ENCODE peak calls at places on chromosomes 2 and 18, in seven cellular contexts. S is caudate nucleus, X is thoracic aorta, O is EL, E is OCI-LY7, N is BJ, U is aorta. C is an unnamed sample.

GRCh38 chr18:35376393-35376741 is 770 bp downstream of the ZNF396 start:
- DNase-seq in S (no peak), X (no peak), O (peak), E (no peak), N (no peak), U (peak), C (peak)

GRCh38 chr2:128375454-128375853 is 56.8 kb upstream of the HS6ST1 start:
- DNase-seq in S (no peak), X (no peak), O (no peak), E (no peak), N (no peak), U (peak), C (peak)

GRCh38 chr2:143205106-143205764 is 76.0 kb downstream of the ARHGAP15 start:
- DNase-seq in S (no peak), X (no peak), O (peak), E (peak), N (no peak), U (no peak), C (no peak)

GRCh38 chr2:74747411-74748080 is 86.4 kb upstream of the HK2 start:
- DNase-seq in S (no peak), X (no peak), O (peak), E (no peak), N (peak), U (no peak), C (no peak)

GRCh38 chr2:219169950-219170654 is at the start of gene SLC23A3:
- DNase-seq in S (no peak), X (no peak), O (no peak), E (no peak), N (no peak), U (no peak), C (no peak)

GRCh38 chr2:85673736-85674375 is 5.9 kb upstream of the SFTPB start:
- DNase-seq in S (no peak), X (no peak), O (no peak), E (no peak), N (no peak), U (peak), C (no peak)

GRCh38 chr2:46847185-46847710 is 68.4 kb downstream of the MCFD2 start:
- DNase-seq in S (no peak), X (peak), O (peak), E (no peak), N (peak), U (peak), C (peak)

GRCh38 chr2:40451926-40452605 is at the start of gene SLC8A1:
- DNase-seq in S (peak), X (no peak), O (peak), E (peak), N (no peak), U (peak), C (no peak)

GRCh38 chr2:188524519-188525113 is 232.9 kb downstream of the GULP1 start:
- DNase-seq in S (no peak), X (no peak), O (peak), E (peak), N (no peak), U (no peak), C (peak)

GRCh38 chr2:241008711-241009121 is 10.3 kb downstream of the SNED1 start:
- DNase-seq in S (no peak), X (no peak), O (no peak), E (no peak), N (no peak), U (peak), C (no peak)

GRCh38 chr18:29184654-29185053 is 1007.7 kb upstream of the CDH2 start:
- DNase-seq in S (no peak), X (no peak), O (peak), E (no peak), N (no peak), U (no peak), C (no peak)

GRCh38 chr2:45591073-45591472 is 20.0 kb downstream of the SRBD1 start:
- DNase-seq in S (no peak), X (no peak), O (peak), E (no peak), N (no peak), U (no peak), C (no peak)

GRCh38 chr2:66577331-66578041 is 142.6 kb downstream of the MEIS1 start:
- DNase-seq in S (no peak), X (no peak), O (peak), E (no peak), N (no peak), U (peak), C (no peak)

GRCh38 chr2:2919026-2919425 is 458.6 kb downstream of the EIPR1 start:
- DNase-seq in S (no peak), X (no peak), O (no peak), E (no peak), N (no peak), U (no peak), C (no peak)

GRCh38 chr2:61165946-61166345 is 4.0 kb downstream of the C2orf74 start:
- DNase-seq in S (no peak), X (no peak), O (no peak), E (no peak), N (no peak), U (no peak), C (no peak)

GRCh38 chr2:96955694-96956610 is 30.4 kb downstream of the FAM178B start:
- DNase-seq in S (no peak), X (no peak), O (no peak), E (no peak), N (no peak), U (peak), C (no peak)

GRCh38 chr18:35605686-35606417 is 24.3 kb downstream of the GALNT1 start:
- DNase-seq in S (no peak), X (no peak), O (no peak), E (no peak), N (no peak), U (no peak), C (no peak)

GRCh38 chr2:159445307-159445706 is 158.8 kb upstream of the WDSUB1 start:
- DNase-seq in S (no peak), X (no peak), O (no peak), E (no peak), N (no peak), U (no peak), C (no peak)

GRCh38 chr2:231786917-231787292 is 660 bp downstream of the COPS7B start:
- DNase-seq in S (no peak), X (no peak), O (no peak), E (no peak), N (no peak), U (no peak), C (no peak)

GRCh38 chr2:128783193-128783671 is 464.6 kb upstream of the HS6ST1 start:
- DNase-seq in S (no peak), X (no peak), O (no peak), E (no peak), N (no peak), U (no peak), C (no peak)

GRCh38 chr2:9797086-9797485 is 46.2 kb upstream of the TAF1B start:
- DNase-seq in S (no peak), X (no peak), O (no peak), E (no peak), N (no peak), U (no peak), C (no peak)

GRCh38 chr2:85796046-85796548 is 42.3 kb downstream of the ATOH8 start:
- DNase-seq in S (no peak), X (no peak), O (no peak), E (no peak), N (no peak), U (no peak), C (no peak)

GRCh38 chr2:31937741-31938140 is 73.1 kb downstream of the MEMO1 start:
- DNase-seq in S (no peak), X (no peak), O (peak), E (no peak), N (no peak), U (no peak), C (no peak)